ENCODE peak calls at places on chromosomes 13 and 19, in six cellular contexts. T is Peyer's patch, R is AG04449, D is prostate gland, K is endodermal cell, Z is astrocyte. O is an unnamed sample.

GRCh38 chr19:850221-850978 is 1.7 kb upstream of the ELANE start:
- DNase-seq in Z (peak; percentile 40), D (peak; percentile 81), T (peak; percentile 74), R (peak; percentile 47), K (peak; percentile 73), O (no peak)

GRCh38 chr13:20526664-20527063 is 1.0 kb upstream of the CRYL1 start:
- DNase-seq in T (no peak), K (no peak), Z (no peak), D (no peak), R (no peak), O (no peak)

GRCh38 chr13:113029487-113030258 is 60.7 kb downstream of the MCF2L start:
- DNase-seq in T (peak; percentile 65), D (no peak), Z (no peak), R (no peak), K (peak; percentile 95), O (peak; percentile 8)

GRCh38 chr13:99037756-99038155 is 59.9 kb upstream of the DOCK9 start:
- DNase-seq in Z (no peak), D (no peak), R (no peak), K (no peak), T (no peak), O (no peak)

GRCh38 chr19:17209126-17210036 is 5.8 kb upstream of the USE1 start:
- DNase-seq in Z (no peak), K (peak; percentile 100), R (no peak), D (no peak), T (no peak), O (peak; percentile 87)

GRCh38 chr13:71799320-71799719 is 67.7 kb downstream of the DACH1 start:
- DNase-seq in T (no peak), Z (no peak), K (no peak), D (no peak), R (no peak), O (no peak)

GRCh38 chr19:3468211-3468610 is 12.1 kb downstream of the SMIM24 start:
- DNase-seq in K (no peak), D (no peak), Z (no peak), R (no peak), T (no peak), O (no peak)

GRCh38 chr19:3243851-3244700 is 19.6 kb downstream of the CELF5 start:
- DNase-seq in K (peak; percentile 91), R (no peak), D (no peak), T (no peak), Z (peak; percentile 47), O (peak; percentile 52)

GRCh38 chr13:78604782-78605611 is 1.6 kb upstream of the POU4F1 start:
- DNase-seq in D (no peak), R (no peak), T (no peak), Z (no peak), K (peak; percentile 83), O (no peak)

GRCh38 chr13:47679391-47679790 is 321.7 kb downstream of the SUCLA2 start:
- DNase-seq in Z (peak; percentile 61), K (no peak), T (no peak), R (peak; percentile 41), D (no peak), O (no peak)

GRCh38 chr19:661427-662196 is 1.4 kb downstream of the RNF126 start:
- DNase-seq in R (no peak), K (peak; percentile 49), D (no peak), Z (no peak), T (peak; percentile 73), O (peak; percentile 76)

GRCh38 chr19:1269478-1270167 is 491 bp downstream of the CIRBP start:
- DNase-seq in Z (peak; percentile 82), R (no peak), D (peak; percentile 84), T (peak; percentile 89), K (peak; percentile 90), O (peak; percentile 92)

GRCh38 chr19:13881231-13881691 is 4.3 kb downstream of the NANOS3 start:
- DNase-seq in D (no peak), K (peak; percentile 85), R (no peak), Z (peak; percentile 59), T (no peak), O (no peak)

GRCh38 chr13:63463782-63464610 is 2048.3 kb upstream of the PCDH20 start:
- DNase-seq in D (no peak), K (no peak), T (no peak), Z (no peak), R (no peak), O (peak; percentile 35)

GRCh38 chr13:40475617-40476016 is 190.8 kb downstream of the FOXO1 start:
- DNase-seq in R (no peak), Z (no peak), T (no peak), D (no peak), K (no peak), O (no peak)

GRCh38 chr19:48006762-48007161 is 12.3 kb downstream of the ELSPBP1 start:
- DNase-seq in T (no peak), D (no peak), Z (no peak), K (peak; percentile 59), R (no peak), O (peak; percentile 24)

GRCh38 chr13:64855506-64855905 is 2374.6 kb downstream of the PCDH9 start:
- DNase-seq in K (no peak), D (no peak), Z (peak; percentile 50), R (no peak), T (no peak), O (no peak)

GRCh38 chr13:102033719-102034446 is 368.0 kb downstream of the FGF14 start:
- DNase-seq in R (no peak), Z (no peak), D (no peak), K (no peak), T (no peak), O (no peak)

GRCh38 chr13:39144941-39145533 is 106.8 kb downstream of the NHLRC3 start:
- DNase-seq in D (peak; percentile 42), K (peak; percentile 83), R (peak; percentile 24), T (no peak), Z (peak; percentile 37), O (peak; percentile 60)

DNA sequence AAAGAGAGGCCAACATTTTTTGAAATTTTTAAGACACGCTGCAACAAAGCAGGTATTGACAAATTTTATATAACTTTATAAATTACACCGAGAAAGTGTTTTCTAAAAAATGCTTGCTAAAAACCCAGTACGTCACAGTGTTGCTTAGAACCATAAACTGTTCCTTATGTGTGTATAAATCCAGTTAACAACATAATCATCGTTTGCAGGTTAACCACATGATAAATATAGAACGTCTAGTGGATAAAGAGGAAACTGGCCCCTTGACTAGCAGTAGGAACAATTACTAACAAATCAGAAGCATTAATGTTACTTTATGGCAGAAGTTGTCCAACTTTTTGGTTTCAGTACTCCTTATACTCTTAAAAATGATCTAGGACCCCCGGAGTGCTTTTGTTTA is 1.2 kb downstream of the BRCA2 start:
- DNase-seq in Z (no peak), D (no peak), T (no peak), R (no peak), K (no peak), O (no peak)
- H3K4me3 ChIP-seq in Z (peak overlapping the region; percentile 94), D (no peak overlapping the region), T (peak overlapping the region; percentile 70), R (peak overlapping the region; percentile 92), K (peak overlapping the region; percentile 85), O (peak overlapping the region; percentile 75)

GRCh38 chr19:40533508-40533907 is 43.2 kb upstream of the SHKBP1 start:
- DNase-seq in T (no peak), K (no peak), R (no peak), D (no peak), Z (no peak), O (no peak)
- TF ChIP-seq CTCF in T (peak; percentile 20), K (peak; percentile 58), R (no peak), D (no peak), Z (peak; percentile 6), O (no peak)

GRCh38 chr13:98032168-98032567 is 78.7 kb downstream of the IPO5 start:
- DNase-seq in D (no peak), Z (no peak), K (no peak), T (no peak), R (no peak), O (no peak)

GRCh38 chr13:98039261-98039660 is 85.8 kb downstream of the IPO5 start:
- DNase-seq in K (no peak), R (no peak), D (no peak), Z (no peak), T (no peak), O (no peak)

GRCh38 chr13:98035373-98035772 is 81.9 kb downstream of the IPO5 start:
- DNase-seq in D (no peak), K (no peak), T (no peak), Z (no peak), R (no peak), O (no peak)

GRCh38 chr13:98033277-98034247 is 80.1 kb downstream of the IPO5 start:
- DNase-seq in T (no peak), K (peak; percentile 74), R (peak; percentile 19), D (peak; percentile 10), Z (peak; percentile 25), O (peak; percentile 27)
- H3K4me3 ChIP-seq in T (no peak overlapping the region), K (no peak overlapping the region), R (no peak overlapping the region), D (no peak overlapping the region), Z (no peak overlapping the region), O (no peak overlapping the region)

GRCh38 chr13:95301135-95301946 is at the start of gene ABCC4:
- DNase-seq in Z (peak; percentile 59), R (no peak), T (peak; percentile 81), D (peak; percentile 76), K (peak; percentile 91), O (peak; percentile 89)
- TF ChIP-seq CTCF in Z (no peak), R (peak; percentile 6), T (no peak), D (no peak), K (no peak), O (peak; percentile 2)